ENCODE peak calls at places on chromosomes 12 and 14, in six cellular contexts. K, N, I, Z, B and P are unnamed samples.

GRCh38 chr14:102731871-102732800 is 45.1 kb upstream of the TRAF3 start:
- DNase-seq in K (no peak), N (no peak), I (no peak), Z (no peak), B (no peak), P (no peak)

GRCh38 chr14:23061995-23062394 is 4.7 kb upstream of the CDH24 start:
- DNase-seq in K (peak; percentile 65), N (peak; percentile 86), I (no peak), Z (no peak), B (no peak), P (peak; percentile 80)

GRCh38 chr14:49381778-49382177 is 204.4 kb downstream of the RPS29 start:
- DNase-seq in K (no peak), N (no peak), I (no peak), Z (no peak), B (no peak), P (no peak)

GRCh38 chr12:98352835-98353234 is 162.6 kb upstream of the TMPO start:
- DNase-seq in K (no peak), N (peak; percentile 13), I (no peak), Z (no peak), B (no peak), P (no peak)

GRCh38 chr14:95432152-95433093 is 84.0 kb downstream of the SYNE3 start:
- DNase-seq in K (no peak), N (no peak), I (no peak), Z (no peak), B (no peak), P (no peak)

GRCh38 chr12:53729659-53730058 is 2.4 kb upstream of the CALCOCO1 start:
- DNase-seq in K (no peak), N (no peak), I (no peak), Z (no peak), B (no peak), P (no peak)

GRCh38 chr14:93430319-93430801 is 379 bp upstream of the UNC79 start:
- DNase-seq in K (no peak), N (no peak), I (no peak), Z (no peak), B (no peak), P (no peak)

GRCh38 chr12:52307836-52308806 is 13.1 kb downstream of the KRT83 start:
- DNase-seq in K (peak; percentile 79), N (no peak), I (peak; percentile 43), Z (peak; percentile 7), B (no peak), P (no peak)

GRCh38 chr12:124754949-124755800 is 108.5 kb downstream of the SCARB1 start:
- DNase-seq in K (no peak), N (no peak), I (no peak), Z (no peak), B (no peak), P (no peak)

GRCh38 chr12:121038861-121039654 is at the start of gene OASL:
- DNase-seq in K (peak; percentile 75), N (no peak), I (no peak), Z (peak; percentile 42), B (peak; percentile 57), P (no peak)

GRCh38 chr12:60977966-60978365 is 1282.2 kb upstream of the USP15 start:
- DNase-seq in K (peak; percentile 14), N (peak; percentile 4), I (no peak), Z (no peak), B (no peak), P (no peak)

GRCh38 chr14:97283450-97284230 is 486.5 kb downstream of the VRK1 start:
- DNase-seq in K (no peak), N (peak; percentile 14), I (no peak), Z (no peak), B (no peak), P (peak; percentile 45)

GRCh38 chr12:38905480-38906351 is at the start of gene CPNE8:
- DNase-seq in K (peak; percentile 54), N (no peak), I (peak; percentile 57), Z (peak; percentile 3), B (peak; percentile 5), P (peak; percentile 69)

GRCh38 chr12:1779783-1780182 is 40.6 kb upstream of the LRTM2 start:
- DNase-seq in K (no peak), N (no peak), I (no peak), Z (no peak), B (no peak), P (no peak)

GRCh38 chr12:91778938-91779400 is 366.7 kb downstream of the BTG1 start:
- DNase-seq in K (peak; percentile 98), N (peak; percentile 99), I (peak; percentile 25), Z (peak; percentile 24), B (peak; percentile 34), P (peak; percentile 97)

GRCh38 chr14:71021347-71022014 is 114.2 kb downstream of the PCNX1 start:
- DNase-seq in K (peak; percentile 71), N (peak; percentile 70), I (no peak), Z (no peak), B (no peak), P (no peak)

GRCh38 chr14:106268013-106268727 is 741.8 kb downstream of the TMEM121 start:
- DNase-seq in K (no peak), N (no peak), I (peak; percentile 90), Z (peak; percentile 65), B (peak; percentile 66), P (no peak)

GRCh38 chr14:40855343-40855742 is 751.3 kb upstream of the LRFN5 start:
- DNase-seq in K (no peak), N (no peak), I (no peak), Z (no peak), B (no peak), P (no peak)

GRCh38 chr14:97346675-97347074 is 549.5 kb downstream of the VRK1 start:
- DNase-seq in K (no peak), N (no peak), I (no peak), Z (no peak), B (no peak), P (no peak)

GRCh38 chr12:53324113-53324778 is 2.8 kb upstream of the AAAS start:
- DNase-seq in K (no peak), N (no peak), I (peak; percentile 52), Z (no peak), B (peak; percentile 36), P (no peak)

GRCh38 chr12:124667671-124668337 is 100.4 kb upstream of the NCOR2 start:
- DNase-seq in K (no peak), N (no peak), I (no peak), Z (no peak), B (no peak), P (no peak)

GRCh38 chr14:79986251-79986650 is 225.1 kb downstream of the DIO2 start:
- DNase-seq in K (no peak), N (no peak), I (no peak), Z (no peak), B (no peak), P (no peak)

GRCh38 chr12:14394317-14395058 is 29.0 kb downstream of the ATF7IP start:
- DNase-seq in K (peak; percentile 53), N (peak; percentile 65), I (no peak), Z (peak; percentile 34), B (peak; percentile 28), P (peak; percentile 49)

GRCh38 chr14:92613008-92613658 is 99.6 kb downstream of the RIN3 start:
- DNase-seq in K (peak; percentile 18), N (no peak), I (peak; percentile 71), Z (peak; percentile 28), B (peak; percentile 53), P (no peak)